ENCODE peak calls at places on chromosome 5, in ten cellular contexts. M is brain microvascular endothelial cell; G is HEK293T; V is Ammon's horn; J is activated T-helper 1 cell treated with anti-CD3 and anti-CD28 coated beads, Interleukin-12 subunit alpha, Interleukin-12 subunit beta, Interleukin-2, Interleukin-4 antibody, amounts not matched to agents 30 ng/mL and 10 ng/mL and 1 ng/mL, durations not matched to agents 14 hours and 24 hours and 36 hours; Q is HAP-1; A is HuH-7; C is stimulated activated CD8-positive, alpha-beta memory T cell treated with anti-CD3 and anti-CD28 coated beads, Interleukin-7, amount 100 ng/mL, for 48 hours; O is T-helper 17 cell; P is NAMALWA. F is an unnamed sample.

GRCh38 chr5:149018909-149019443 is 43.9 kb downstream of the SH3TC2 start:
- DNase-seq in Q (no peak), G (no peak), A (no peak), P (no peak), M (no peak), O (no peak), V (no peak), J (no peak), C (no peak), F (no peak)

GRCh38 chr5:142977363-142978051 is 207.3 kb downstream of the ARHGAP26 start:
- DNase-seq in Q (no peak), J (peak; percentile 55), O (no peak), M (peak; percentile 94), P (no peak), G (no peak), V (peak; percentile 25), C (no peak), A (no peak), F (peak; percentile 96)

GRCh38 chr5:362978-363765 is 41.7 kb downstream of the AHRR start:
- DNase-seq in G (no peak), Q (no peak), O (no peak), V (no peak), C (no peak), J (no peak), A (no peak), P (no peak), M (no peak), F (no peak)

GRCh38 chr5:138809391-138809790 is 56.2 kb downstream of the CTNNA1 start:
- DNase-seq in V (no peak), G (no peak), C (no peak), P (no peak), M (no peak), Q (no peak), J (no peak), O (no peak), A (no peak), F (no peak)

GRCh38 chr5:6545036-6545693 is 87.7 kb downstream of the NSUN2 start:
- DNase-seq in G (no peak), P (no peak), Q (no peak), O (no peak), J (no peak), M (no peak), C (no peak), V (no peak), A (no peak), F (no peak)

GRCh38 chr5:112691758-112692157 is 45.9 kb upstream of the APC start:
- DNase-seq in V (no peak), G (peak; percentile 52), J (peak; percentile 13), A (peak; percentile 37), C (no peak), M (peak; percentile 11), O (no peak), Q (peak; percentile 59), P (peak; percentile 85), F (peak; percentile 73)

GRCh38 chr5:98755406-98755805 is 18.1 kb upstream of the RGMB start:
- DNase-seq in A (no peak), P (no peak), M (peak; percentile 43), O (no peak), C (no peak), Q (no peak), V (no peak), G (no peak), J (no peak), F (no peak)

GRCh38 chr5:106399381-106399780 is 1271.4 kb downstream of the EFNA5 start:
- DNase-seq in A (no peak), V (no peak), P (no peak), G (no peak), J (no peak), O (no peak), C (no peak), M (peak; percentile 32), Q (no peak), F (no peak)

GRCh38 chr5:1746371-1747078 is 53.1 kb downstream of the MRPL36 start:
- DNase-seq in V (no peak), C (no peak), M (no peak), G (no peak), A (no peak), Q (no peak), J (no peak), P (no peak), O (no peak), F (no peak)

GRCh38 chr5:163489055-163489744 is 16.2 kb upstream of the MAT2B start:
- DNase-seq in A (no peak), P (no peak), M (peak; percentile 20), Q (no peak), O (no peak), G (no peak), C (no peak), J (no peak), V (no peak), F (peak; percentile 54)

GRCh38 chr5:158658439-158659230 is 441.1 kb downstream of the EBF1 start:
- DNase-seq in P (no peak), A (no peak), J (no peak), M (peak; percentile 65), O (no peak), G (no peak), C (no peak), V (no peak), Q (no peak), F (no peak)

F was measured in NB4.